ENCODE peak calls at places on chromosomes 2 and 18, in ten cellular contexts. A is small intestine; R is effector memory CD4-positive, alpha-beta T cell; V is neuronal stem cell; I is heart right ventricle; P is neural progenitor cell; J is heart left ventricle; K is CD8-positive, alpha-beta memory T cell; H is CD4-positive, alpha-beta T cell; O is K562. N is an unnamed sample. For H3K9me3, the result is how much of the 10 kb centered on the place peaks cover.

GRCh38 chr18:11512096-11513030 is 97.0 kb upstream of the SLC35G4 start:
- DNase-seq in I (no peak), R (no peak), O (no peak), A (no peak), V (no peak), J (no peak), H (no peak), K (no peak), P (peak), N (peak)

GRCh38 chr18:47979611-47980200 is 49.2 kb upstream of the SMAD2 start:
- DNase-seq in H (no peak), A (no peak), I (no peak), V (no peak), O (no peak), P (no peak), K (no peak), R (no peak), J (no peak), N (no peak)

GRCh38 chr2:127043367-127044164 is 63.4 kb downstream of the BIN1 start:
- DNase-seq in V (no peak), I (no peak), A (no peak), K (no peak), H (no peak), R (no peak), P (no peak), J (no peak), O (no peak), N (no peak)

GRCh38 chr2:216285641-216286156 is 86.6 kb downstream of the MARCHF4 start:
- DNase-seq in K (no peak), I (no peak), A (no peak), O (no peak), V (no peak), R (no peak), J (no peak), H (no peak), P (peak), N (no peak)

GRCh38 chr2:157894694-157895450 is 18.7 kb upstream of the ACVR1 start:
- DNase-seq in J (no peak), I (no peak), K (no peak), O (no peak), V (no peak), H (no peak), A (no peak), R (no peak), P (no peak), N (no peak)

GRCh38 chr18:27223570-27224340 is 38.6 kb upstream of the CHST9 start:
- DNase-seq in K (no peak), H (no peak), R (no peak), P (peak), I (no peak), V (no peak), O (no peak), A (no peak), J (no peak), N (no peak)

GRCh38 chr18:31778391-31778950 is 17.8 kb upstream of the SLC25A52 start:
- DNase-seq in H (no peak), K (no peak), V (no peak), O (no peak), R (no peak), I (no peak), P (no peak), J (no peak), A (no peak), N (no peak)

GRCh38 chr2:69222984-69223658 is 163.9 kb downstream of the GFPT1 start:
- DNase-seq in R (no peak), K (no peak), I (peak), J (peak), O (no peak), P (no peak), V (no peak), A (no peak), H (no peak), N (no peak)

GRCh38 chr2:133526468-133526769 is 41.8 kb downstream of the NCKAP5 start:
- DNase-seq in P (no peak), I (no peak), A (no peak), J (no peak), H (no peak), K (no peak), R (no peak), V (no peak), O (no peak), N (no peak)

GRCh38 chr2:74864728-74865722 is 31.1 kb downstream of the HK2 start:
- DNase-seq in I (no peak), H (no peak), A (no peak), R (no peak), K (no peak), P (no peak), J (no peak), V (no peak), O (peak), N (no peak)

GRCh38 chr2:99880148-99880983 is 262.0 kb downstream of the AFF3 start:
- DNase-seq in O (no peak), I (no peak), H (no peak), J (no peak), K (no peak), A (no peak), R (no peak), P (no peak), V (no peak), N (no peak)

GRCh38 chr2:126784636-126785035 is 114.1 kb upstream of the TEX51 start:
- DNase-seq in A (no peak), O (no peak), I (no peak), H (no peak), K (no peak), R (no peak), P (no peak), V (no peak), J (no peak), N (no peak)

GRCh38 chr2:150584081-150584480 is 96.6 kb upstream of the RND3 start:
- DNase-seq in I (no peak), K (no peak), J (no peak), A (no peak), P (no peak), R (no peak), V (no peak), H (no peak), O (no peak), N (no peak)

DNA sequence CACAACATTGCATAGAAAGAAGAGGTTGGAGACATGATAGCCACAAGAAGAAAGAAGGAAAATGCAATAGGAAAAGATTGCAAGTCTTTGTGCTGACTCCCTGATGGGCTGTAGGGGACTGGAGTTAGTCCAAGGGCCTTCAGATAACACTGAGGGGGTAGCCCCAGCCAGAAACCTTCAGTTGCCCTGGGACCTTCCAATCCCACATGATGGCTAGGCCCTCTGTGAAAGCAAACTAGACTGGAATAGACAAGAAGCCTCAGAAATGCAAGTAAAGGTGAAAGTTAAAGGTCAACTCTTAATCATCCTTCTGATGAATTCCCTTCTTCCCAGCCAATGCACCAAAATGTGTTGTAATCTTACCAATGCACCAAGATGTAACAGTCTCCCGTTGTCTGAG is 19.2 kb downstream of the CMPK2 start:
- DNase-seq in A (no peak), K (no peak), J (no peak), R (no peak), O (no peak), V (no peak), P (no peak), I (no peak), H (no peak), N (no peak)
- H3K9me3 ChIP-seq in A (under half), K (under half), J (half or more), R (under half), O (under half), V (half or more), P (under half), I (half or more), H (half or more), N (under half)

GRCh38 chr2:72759755-72760154 is 66.1 kb downstream of the EXOC6B start:
- DNase-seq in V (no peak), I (no peak), H (no peak), K (no peak), P (no peak), A (no peak), O (no peak), R (no peak), J (no peak), N (no peak)
- H3K9me3 ChIP-seq in V (under half), I (under half), H (under half), K (under half), P (under half), A (under half), O (under half), R (under half), J (under half), N (under half)

GRCh38 chr2:170525566-170525900 is 189.6 kb upstream of the SP5 start:
- DNase-seq in J (peak), P (no peak), V (no peak), O (no peak), A (no peak), H (no peak), R (no peak), I (peak), K (no peak), N (no peak)
- H3K9me3 ChIP-seq in J (under half), P (under half), V (under half), O (under half), A (under half), H (under half), R (under half), I (under half), K (under half), N (under half)

DNA sequence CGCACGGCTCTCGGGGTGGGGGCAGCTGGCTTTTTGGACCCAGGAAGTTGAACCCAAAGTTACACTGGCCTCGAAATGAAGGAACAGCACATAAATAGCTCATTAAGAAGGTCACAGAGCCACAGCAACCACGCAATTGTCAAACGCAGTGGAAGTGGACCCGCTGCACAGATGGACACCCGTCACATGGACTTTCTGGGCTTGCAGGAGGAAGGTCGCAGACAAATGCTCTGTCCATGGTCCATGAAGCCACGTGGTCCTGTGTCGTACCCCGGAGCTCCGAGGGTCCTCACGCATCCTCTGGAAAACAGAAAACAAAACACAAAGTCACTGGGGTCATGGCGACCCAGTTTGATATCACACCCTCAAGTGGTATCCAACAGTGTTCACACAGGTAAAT is 308.1 kb upstream of the SALL3 start:
- DNase-seq in A (no peak), O (no peak), V (no peak), I (no peak), R (no peak), K (no peak), J (no peak), P (no peak), H (no peak), N (no peak)
- H3K9me3 ChIP-seq in A (under half), O (under half), V (under half), I (under half), R (under half), K (under half), J (under half), P (under half), H (under half), N (under half)

DNA sequence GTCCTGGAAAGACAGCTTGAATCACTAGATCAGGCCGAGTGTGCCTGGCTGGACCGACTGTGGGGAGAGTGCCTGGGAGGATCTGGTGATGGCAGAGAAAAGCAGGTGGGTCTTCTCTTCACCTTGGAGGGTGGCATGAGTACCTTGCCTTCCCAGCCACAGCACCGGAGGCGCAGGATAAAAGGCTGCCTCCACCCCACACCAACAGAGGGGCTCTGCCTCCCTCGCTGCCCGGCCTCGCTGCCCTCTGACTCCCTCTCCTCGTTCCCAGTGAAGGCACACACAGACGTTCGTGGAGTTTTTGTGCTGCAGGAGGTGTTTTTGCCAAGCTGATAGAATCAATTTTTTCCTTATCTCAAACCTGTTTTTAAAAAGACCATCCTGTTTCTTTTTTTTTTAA is 71.4 kb upstream of the HAAO start:
- DNase-seq in K (no peak), R (no peak), P (no peak), A (no peak), I (no peak), V (no peak), O (no peak), J (no peak), H (no peak), N (no peak)
- H3K9me3 ChIP-seq in K (under half), R (under half), P (under half), A (under half), I (under half), V (under half), O (under half), J (under half), H (under half), N (under half)

DNA sequence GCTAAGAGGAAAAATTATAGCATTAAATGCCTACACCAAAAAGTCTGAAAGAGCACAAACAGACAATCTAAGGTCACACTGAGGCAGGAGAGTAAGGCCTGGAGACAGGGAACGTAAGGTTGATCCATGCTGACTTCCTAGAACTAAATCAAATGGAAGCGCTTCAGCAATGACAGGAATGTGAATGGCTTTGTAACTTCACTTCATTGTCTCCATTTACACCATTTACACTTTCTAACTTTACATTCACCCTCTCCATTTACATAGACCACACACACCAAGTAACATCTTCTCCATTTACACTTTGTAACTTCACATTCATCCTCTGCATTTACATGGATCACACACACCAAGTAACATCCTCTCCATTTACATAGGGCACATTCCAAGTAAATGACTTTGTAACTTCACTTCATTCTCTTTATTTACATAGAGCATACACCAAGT is 103.1 kb upstream of the SPATS2L start:
- DNase-seq in V (no peak), J (no peak), R (no peak), O (no peak), K (no peak), I (no peak), P (peak), H (no peak), A (no peak), N (no peak)
- H3K9me3 ChIP-seq in V (under half), J (under half), R (under half), O (under half), K (under half), I (under half), P (under half), H (under half), A (under half), N (under half)

GRCh38 chr2:6214471-6214870 is 522.3 kb downstream of the SOX11 start:
- DNase-seq in V (no peak), K (no peak), P (peak), R (no peak), J (no peak), O (no peak), A (no peak), H (no peak), I (no peak), N (peak)

GRCh38 chr2:6215053-6215452 is 522.9 kb downstream of the SOX11 start:
- DNase-seq in I (no peak), A (no peak), V (no peak), P (no peak), K (no peak), O (no peak), H (no peak), J (no peak), R (no peak), N (no peak)

GRCh38 chr2:6213056-6213780 is 521.0 kb downstream of the SOX11 start:
- DNase-seq in V (no peak), I (no peak), K (no peak), R (no peak), H (no peak), O (no peak), A (no peak), P (no peak), J (no peak), N (no peak)

GRCh38 chr2:6212516-6212915 is 520.3 kb downstream of the SOX11 start:
- DNase-seq in P (no peak), J (no peak), A (no peak), H (no peak), I (no peak), O (no peak), K (no peak), V (no peak), R (no peak), N (no peak)

DNA sequence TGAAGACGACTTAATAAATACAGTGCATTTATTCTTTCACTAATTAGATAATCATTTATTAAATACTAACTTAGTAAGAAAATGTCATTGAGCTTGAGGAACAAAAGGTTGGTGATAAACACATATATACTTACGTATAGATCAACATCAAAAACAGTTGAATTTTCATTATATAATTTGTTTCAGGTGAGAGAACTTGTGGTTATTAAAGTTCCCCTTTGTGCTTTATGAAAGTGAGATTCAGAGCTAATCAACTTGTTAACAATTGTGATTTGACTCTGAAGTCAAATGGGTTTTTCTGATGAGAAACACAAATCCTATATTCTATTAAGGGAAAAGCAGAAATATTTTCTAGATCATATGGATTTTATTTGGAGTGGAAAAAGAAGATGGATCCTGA is 524.0 kb downstream of the SOX11 start:
- DNase-seq in A (no peak), R (no peak), I (no peak), H (no peak), P (no peak), J (no peak), V (no peak), O (no peak), K (no peak), N (no peak)
- H3K9me3 ChIP-seq in A (under half), R (under half), I (under half), H (under half), P (under half), J (under half), V (under half), O (under half), K (under half), N (under half)